ENCODE peak calls at places on chromosome 14, in four cellular contexts. One of them, this sample, is unnamed.
A peak's percentile ranks its signal among the peaks of the same experiment; 100 is the strongest.

GRCh38 chr14:72516936-72517408 is 376.9 kb downstream of the DPF3 start:
- DNase-seq in lung: peak; percentile 55
- DNase-seq in upper lobe of right lung: no peak
- DNase-seq in cardiac muscle cell: peak; percentile 67
- DNase-seq in this sample: peak; percentile 83

GRCh38 chr14:105422695-105423487 is 3.3 kb downstream of the MTA1 start:
- DNase-seq in cardiac muscle cell: no peak
- DNase-seq in upper lobe of right lung: no peak
- DNase-seq in lung: no peak
- DNase-seq in this sample: peak; percentile 27

GRCh38 chr14:93903342-93904184 is 23.6 kb upstream of the FAM181A start:
- DNase-seq in lung: no peak
- DNase-seq in upper lobe of right lung: peak; percentile 69
- DNase-seq in cardiac muscle cell: peak; percentile 63
- DNase-seq in this sample: peak; percentile 70

GRCh38 chr14:57749267-57749666 is 116.6 kb downstream of the SLC35F4 start:
- DNase-seq in lung: no peak
- DNase-seq in upper lobe of right lung: no peak
- DNase-seq in cardiac muscle cell: no peak
- DNase-seq in this sample: no peak

GRCh38 chr14:29421156-29421728 is 506.4 kb downstream of the PRKD1 start:
- DNase-seq in upper lobe of right lung: no peak
- DNase-seq in lung: no peak
- DNase-seq in cardiac muscle cell: no peak
- DNase-seq in this sample: no peak

GRCh38 chr14:30763891-30764290 is 110.5 kb upstream of the COCH start:
- DNase-seq in lung: no peak
- DNase-seq in upper lobe of right lung: no peak
- DNase-seq in cardiac muscle cell: no peak
- DNase-seq in this sample: no peak

GRCh38 chr14:52119030-52119429 is 50.2 kb upstream of the NID2 start:
- DNase-seq in lung: no peak
- DNase-seq in cardiac muscle cell: no peak
- DNase-seq in upper lobe of right lung: no peak
- DNase-seq in this sample: no peak

GRCh38 chr14:94952097-94952496 is 182.2 kb upstream of the GSC start:
- DNase-seq in lung: no peak
- DNase-seq in upper lobe of right lung: no peak
- DNase-seq in cardiac muscle cell: no peak
- DNase-seq in this sample: no peak

GRCh38 chr14:76827696-76828301 is 1.6 kb downstream of the LRRC74A start:
- DNase-seq in upper lobe of right lung: no peak
- DNase-seq in lung: no peak
- DNase-seq in cardiac muscle cell: no peak
- DNase-seq in this sample: no peak

GRCh38 chr14:101867854-101868253 is 96.5 kb upstream of the DYNC1H1 start:
- DNase-seq in upper lobe of right lung: no peak
- DNase-seq in lung: no peak
- DNase-seq in cardiac muscle cell: no peak
- DNase-seq in this sample: no peak

GRCh38 chr14:69928111-69928523 is 48.9 kb downstream of the SMOC1 start:
- DNase-seq in upper lobe of right lung: no peak
- DNase-seq in cardiac muscle cell: no peak
- DNase-seq in lung: no peak
- DNase-seq in this sample: no peak

GRCh38 chr14:69708586-69709169 is 58.3 kb upstream of the SRSF5 start:
- DNase-seq in lung: no peak
- DNase-seq in cardiac muscle cell: peak; percentile 30
- DNase-seq in upper lobe of right lung: no peak
- DNase-seq in this sample: peak; percentile 76

GRCh38 chr14:36657409-36658090 is 4.1 kb upstream of the PAX9 start:
- DNase-seq in upper lobe of right lung: no peak
- DNase-seq in lung: no peak
- DNase-seq in cardiac muscle cell: no peak
- DNase-seq in this sample: peak; percentile 47

GRCh38 chr14:37262649-37263048 is 64.9 kb downstream of the MIPOL1 start:
- DNase-seq in lung: no peak
- DNase-seq in cardiac muscle cell: no peak
- DNase-seq in upper lobe of right lung: no peak
- DNase-seq in this sample: no peak

GRCh38 chr14:21039585-21040369 is 2.4 kb upstream of the RNASE7 start:
- DNase-seq in lung: no peak
- DNase-seq in cardiac muscle cell: peak; percentile 85
- DNase-seq in upper lobe of right lung: no peak
- DNase-seq in this sample: no peak

GRCh38 chr14:104595911-104596450 is 8.6 kb downstream of the TMEM179 start:
- DNase-seq in upper lobe of right lung: peak; percentile 50
- DNase-seq in lung: no peak
- DNase-seq in cardiac muscle cell: no peak
- DNase-seq in this sample: peak; percentile 12

GRCh38 chr14:46250113-46250703 is 401.4 kb downstream of the RPL10L start:
- DNase-seq in lung: no peak
- DNase-seq in cardiac muscle cell: peak; percentile 29
- DNase-seq in upper lobe of right lung: no peak
- DNase-seq in this sample: no peak

GRCh38 chr14:24858052-24858451 is 191.9 kb downstream of the STXBP6 start:
- DNase-seq in upper lobe of right lung: no peak
- DNase-seq in cardiac muscle cell: no peak
- DNase-seq in lung: no peak
- DNase-seq in this sample: no peak

GRCh38 chr14:30573203-30573814 is 14.4 kb downstream of the G2E3 start:
- DNase-seq in upper lobe of right lung: no peak
- DNase-seq in lung: no peak
- DNase-seq in cardiac muscle cell: no peak
- DNase-seq in this sample: no peak

GRCh38 chr14:94120667-94121335 is 8.6 kb downstream of the IFI27L2 start:
- DNase-seq in upper lobe of right lung: no peak
- DNase-seq in cardiac muscle cell: no peak
- DNase-seq in lung: no peak
- DNase-seq in this sample: no peak

GRCh38 chr14:35390577-35391387 is 13.8 kb downstream of the NFKBIA start:
- DNase-seq in cardiac muscle cell: peak; percentile 56
- DNase-seq in lung: no peak
- DNase-seq in upper lobe of right lung: no peak
- DNase-seq in this sample: no peak

GRCh38 chr14:22178330-22178981 is 410.6 kb downstream of the DAD1 start:
- DNase-seq in cardiac muscle cell: no peak
- DNase-seq in lung: no peak
- DNase-seq in upper lobe of right lung: no peak
- DNase-seq in this sample: no peak

GRCh38 chr14:22179190-22179589 is 409.8 kb downstream of the DAD1 start:
- DNase-seq in upper lobe of right lung: no peak
- DNase-seq in cardiac muscle cell: no peak
- DNase-seq in lung: no peak
- DNase-seq in this sample: no peak

GRCh38 chr14:22177870-22178269 is 411.2 kb downstream of the DAD1 start:
- DNase-seq in lung: no peak
- DNase-seq in cardiac muscle cell: no peak
- DNase-seq in upper lobe of right lung: no peak
- DNase-seq in this sample: no peak

GRCh38 chr14:22176930-22177329 is 412.1 kb downstream of the DAD1 start:
- DNase-seq in upper lobe of right lung: no peak
- DNase-seq in cardiac muscle cell: no peak
- DNase-seq in lung: no peak
- DNase-seq in this sample: no peak

GRCh38 chr14:22180045-22180444 is 409.0 kb downstream of the DAD1 start:
- DNase-seq in cardiac muscle cell: no peak
- DNase-seq in upper lobe of right lung: no peak
- DNase-seq in lung: no peak
- DNase-seq in this sample: no peak
- TF ChIP-seq CTCF in cardiac muscle cell: no peak
- TF ChIP-seq CTCF in upper lobe of right lung: no peak
- TF ChIP-seq CTCF in lung: no peak
- TF ChIP-seq CTCF in this sample: no peak

GRCh38 chr14:74794947-74795346 is 31.8 kb downstream of the YLPM1 start:
- DNase-seq in upper lobe of right lung: no peak
- DNase-seq in lung: no peak
- DNase-seq in cardiac muscle cell: no peak
- DNase-seq in this sample: no peak

GRCh38 chr14:74792249-74793039 is 29.3 kb downstream of the YLPM1 start:
- DNase-seq in lung: no peak
- DNase-seq in cardiac muscle cell: no peak
- DNase-seq in upper lobe of right lung: no peak
- DNase-seq in this sample: no peak

GRCh38 chr14:74793506-74794155 is 30.5 kb downstream of the YLPM1 start:
- DNase-seq in cardiac muscle cell: no peak
- DNase-seq in upper lobe of right lung: no peak
- DNase-seq in lung: no peak
- DNase-seq in this sample: no peak
- TF ChIP-seq CTCF in cardiac muscle cell: peak; percentile 43
- TF ChIP-seq CTCF in upper lobe of right lung: peak; percentile 37
- TF ChIP-seq CTCF in lung: no peak
- TF ChIP-seq CTCF in this sample: no peak

GRCh38 chr14:87883750-87884149 is 109.2 kb downstream of the GALC start:
- DNase-seq in upper lobe of right lung: no peak
- DNase-seq in cardiac muscle cell: no peak
- DNase-seq in lung: no peak
- DNase-seq in this sample: no peak

DNA sequence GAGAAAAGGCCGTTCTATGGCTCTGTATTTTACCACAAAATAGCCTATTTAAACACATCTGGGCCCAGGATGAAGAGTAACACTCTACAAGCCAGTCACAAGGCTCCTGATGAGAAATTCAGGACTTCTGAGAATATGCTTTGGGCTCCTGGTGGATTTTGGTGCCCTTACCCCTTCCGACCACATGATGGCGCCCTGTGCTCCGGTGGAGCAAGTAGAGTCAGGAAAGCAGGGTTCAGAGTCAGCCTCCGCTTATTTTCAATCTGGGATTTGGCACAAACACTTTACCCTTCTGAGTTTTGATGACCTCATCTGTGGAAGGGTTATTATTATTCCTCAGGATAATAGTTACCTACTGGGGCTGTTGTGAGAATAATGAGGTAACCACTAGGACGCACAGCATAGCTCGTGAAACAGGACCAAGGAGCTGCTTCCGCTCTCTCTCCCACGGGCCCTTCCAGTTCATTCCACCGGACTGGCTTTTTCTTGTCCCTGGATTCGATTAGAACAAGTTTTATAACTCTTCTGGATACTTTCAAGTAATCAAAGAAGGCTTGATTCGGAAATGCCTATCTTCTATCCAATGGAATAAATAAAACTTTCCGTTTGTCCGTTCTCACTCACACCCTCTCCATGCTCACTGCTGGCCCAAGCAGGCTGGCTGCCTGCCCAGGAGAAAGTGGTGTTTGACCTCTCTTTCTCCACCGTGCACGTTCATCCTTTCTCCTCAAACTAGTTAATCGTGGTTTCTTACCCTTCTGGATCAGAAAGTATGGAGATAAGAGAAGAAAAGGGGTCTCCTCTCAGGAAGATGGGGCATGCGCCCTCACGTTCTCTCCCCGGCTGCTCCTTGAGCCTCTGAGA is 104.6 kb downstream of the GALC start:
- DNase-seq in cardiac muscle cell: peak; percentile 19
- DNase-seq in lung: no peak
- DNase-seq in upper lobe of right lung: no peak
- DNase-seq in this sample: peak; percentile 65
- TF ChIP-seq CTCF in cardiac muscle cell: peak; percentile 38
- TF ChIP-seq CTCF in lung: no peak
- TF ChIP-seq CTCF in upper lobe of right lung: peak; percentile 47
- TF ChIP-seq CTCF in this sample: peak; percentile 67

GRCh38 chr14:86652512-86652911 is 1122.6 kb downstream of the FLRT2 start:
- DNase-seq in upper lobe of right lung: no peak
- DNase-seq in lung: no peak
- DNase-seq in cardiac muscle cell: no peak
- DNase-seq in this sample: no peak

DNA sequence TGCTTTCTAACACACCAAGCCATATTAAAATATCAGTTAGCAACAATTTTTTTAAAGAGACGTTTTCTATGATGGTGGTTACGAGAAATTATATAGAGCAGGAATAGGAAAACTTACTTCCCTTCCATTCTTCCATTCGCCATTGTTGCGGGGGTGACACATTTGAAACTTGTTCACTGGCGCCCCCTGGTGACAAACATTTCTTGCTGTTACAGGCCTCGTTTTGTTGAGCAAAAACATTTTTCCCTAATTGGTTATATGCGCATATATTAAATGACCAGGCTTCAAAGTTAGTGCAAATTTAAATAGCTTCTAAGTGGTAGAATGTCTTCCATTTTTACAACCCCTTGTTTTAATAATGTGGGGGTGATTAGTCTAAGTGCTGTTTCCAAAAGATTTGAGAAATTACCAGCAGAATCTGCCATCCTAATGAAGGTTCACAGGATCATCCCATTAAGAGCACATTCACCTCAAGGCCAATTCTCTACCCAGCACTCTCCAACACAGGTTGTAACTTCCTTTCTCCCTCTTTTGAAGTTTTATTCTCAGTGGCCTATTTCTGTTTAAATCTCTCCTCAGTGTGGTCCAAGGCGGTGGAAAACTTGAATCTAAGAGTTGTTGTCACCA is 1124.7 kb downstream of the FLRT2 start:
- DNase-seq in upper lobe of right lung: peak; percentile 64
- DNase-seq in lung: peak; percentile 45
- DNase-seq in cardiac muscle cell: peak; percentile 82
- DNase-seq in this sample: peak; percentile 87
- TF ChIP-seq CTCF in upper lobe of right lung: peak; percentile 57
- TF ChIP-seq CTCF in lung: peak; percentile 22
- TF ChIP-seq CTCF in cardiac muscle cell: peak; percentile 63
- TF ChIP-seq CTCF in this sample: peak; percentile 88

DNA sequence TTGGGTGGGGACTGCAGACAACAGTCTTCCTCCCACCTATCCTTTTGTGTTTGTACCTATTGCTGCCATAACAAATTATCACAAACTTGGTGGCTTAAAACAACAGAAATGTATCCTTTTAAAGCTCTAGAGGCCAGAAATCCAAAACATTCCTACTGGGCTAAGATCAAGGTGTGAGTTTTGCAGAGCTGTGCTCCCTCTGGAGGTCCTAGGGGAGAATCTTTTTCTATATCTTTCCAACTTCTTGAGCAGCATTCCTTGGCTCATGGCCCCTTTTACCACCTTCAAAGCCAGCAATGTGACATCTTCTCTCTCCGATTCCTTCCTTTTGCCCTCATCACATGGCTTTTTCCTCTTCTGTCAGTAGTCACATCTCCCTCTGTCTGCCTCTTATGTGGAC is 190.6 kb downstream of the TTC8 start:
- DNase-seq in lung: no peak
- DNase-seq in cardiac muscle cell: no peak
- DNase-seq in upper lobe of right lung: no peak
- DNase-seq in this sample: no peak
- TF ChIP-seq CTCF in lung: no peak
- TF ChIP-seq CTCF in cardiac muscle cell: peak; percentile 32
- TF ChIP-seq CTCF in upper lobe of right lung: no peak
- TF ChIP-seq CTCF in this sample: no peak

This sample was measured in glutamatergic neuron.